ENCODE peak calls at places on chromosome 17, in six cellular contexts. K, L, J, O, A and E are unnamed samples.

GRCh38 chr17:1796800-1797199 is 32.9 kb downstream of the SMYD4 start:
- DNase-seq in K (no peak), L (no peak), J (no peak), O (no peak), A (no peak), E (peak)

GRCh38 chr17:29620271-29620670 is 2.4 kb downstream of the CORO6 start:
- DNase-seq in K (no peak), L (peak), J (no peak), O (no peak), A (no peak), E (peak)

GRCh38 chr17:12637015-12637414 is 28.7 kb upstream of the MYOCD start:
- DNase-seq in K (no peak), L (peak), J (no peak), O (no peak), A (no peak), E (no peak)

GRCh38 chr17:82321947-82322466 is 4.6 kb upstream of the CD7 start:
- DNase-seq in K (no peak), L (no peak), J (no peak), O (no peak), A (no peak), E (no peak)

GRCh38 chr17:43034623-43035293 is 9.7 kb downstream of the RND2 start:
- DNase-seq in K (no peak), L (no peak), J (no peak), O (no peak), A (no peak), E (no peak)

GRCh38 chr17:4944163-4944553 is 4.1 kb downstream of the RNF167 start:
- DNase-seq in K (peak), L (no peak), J (peak), O (no peak), A (peak), E (no peak)

GRCh38 chr17:77203846-77204245 is 63.1 kb downstream of the SEC14L1 start:
- DNase-seq in K (no peak), L (no peak), J (no peak), O (no peak), A (no peak), E (no peak)

GRCh38 chr17:297758-298157 is 54.8 kb downstream of the RPH3AL start:
- DNase-seq in K (no peak), L (no peak), J (no peak), O (no peak), A (no peak), E (peak)

GRCh38 chr17:1789936-1790335 is 28.1 kb downstream of the SERPINF1 start:
- DNase-seq in K (no peak), L (no peak), J (no peak), O (no peak), A (no peak), E (no peak)

GRCh38 chr17:78820122-78820792 is 20.4 kb downstream of the USP36 start:
- DNase-seq in K (no peak), L (no peak), J (no peak), O (no peak), A (no peak), E (no peak)

GRCh38 chr17:83185023-83186002 is 105.9 kb downstream of the METRNL start:
- DNase-seq in K (no peak), L (no peak), J (no peak), O (peak), A (no peak), E (peak)

GRCh38 chr17:77449908-77450741 is 309.4 kb downstream of the SEC14L1 start:
- DNase-seq in K (no peak), L (no peak), J (no peak), O (no peak), A (no peak), E (peak)

GRCh38 chr17:81143200-81143527 is 22.1 kb upstream of the PVALEF start:
- DNase-seq in K (no peak), L (no peak), J (no peak), O (no peak), A (no peak), E (no peak)

GRCh38 chr17:81524865-81525159 is 3.4 kb upstream of the FSCN2 start:
- DNase-seq in K (no peak), L (no peak), J (no peak), O (no peak), A (no peak), E (no peak)

GRCh38 chr17:66711936-66712335 is 123.0 kb upstream of the CACNG5 start:
- DNase-seq in K (no peak), L (peak), J (no peak), O (no peak), A (no peak), E (no peak)

GRCh38 chr17:78289802-78290363 is 58.5 kb downstream of the TMEM235 start:
- DNase-seq in K (peak), L (peak), J (peak), O (no peak), A (peak), E (peak)

GRCh38 chr17:41705271-41705991 is 6.7 kb upstream of the GAST start:
- DNase-seq in K (no peak), L (peak), J (no peak), O (no peak), A (no peak), E (no peak)

GRCh38 chr17:9021158-9021984 is at the start of gene NTN1:
- DNase-seq in K (peak), L (no peak), J (peak), O (peak), A (peak), E (peak)

GRCh38 chr17:42843358-42843934 is 934 bp upstream of the AOC2 start:
- DNase-seq in K (no peak), L (peak), J (no peak), O (no peak), A (no peak), E (no peak)